ENCODE peak calls at places on chromosome 16, in six cellular contexts. B, I, M, R, Y and H are unnamed samples.

GRCh38 chr16:12149971-12150370 is 173.4 kb downstream of the SNX29 start:
- DNase-seq in B (no peak), R (no peak), M (no peak), Y (no peak), I (no peak), H (no peak)

GRCh38 chr16:85443116-85443515 is 170.0 kb upstream of the GSE1 start:
- DNase-seq in Y (no peak), R (no peak), I (no peak), B (no peak), M (no peak), H (no peak)

GRCh38 chr16:11257131-11257938 is 1.3 kb upstream of the SOCS1 start:
- DNase-seq in I (peak; percentile 69), Y (peak; percentile 74), R (peak; percentile 82), M (peak; percentile 74), B (peak; percentile 85), H (peak; percentile 65)

GRCh38 chr16:85157813-85158701 is 45.8 kb upstream of the CIBAR2 start:
- DNase-seq in R (peak; percentile 85), I (peak; percentile 53), M (no peak), Y (peak; percentile 55), B (no peak), H (no peak)

GRCh38 chr16:67415872-67416793 is at the start of gene ZDHHC1:
- DNase-seq in R (peak; percentile 82), B (peak; percentile 64), I (peak; percentile 82), M (peak; percentile 49), Y (peak; percentile 90), H (no peak)

GRCh38 chr16:35399133-35399532 is 1939.7 kb downstream of the TP53TG3F start:
- DNase-seq in I (no peak), Y (no peak), B (no peak), M (no peak), R (no peak), H (no peak)

GRCh38 chr16:66901626-66902025 is 17.1 kb downstream of the CDH16 start:
- DNase-seq in I (no peak), Y (no peak), R (no peak), B (no peak), M (no peak), H (no peak)

GRCh38 chr16:27785307-27785678 is 235.3 kb downstream of the KATNIP start:
- DNase-seq in I (no peak), Y (no peak), R (no peak), B (no peak), M (no peak), H (no peak)

GRCh38 chr16:3523281-3523680 is 22.5 kb downstream of the CLUAP1 start:
- DNase-seq in I (no peak), B (no peak), R (no peak), M (no peak), Y (no peak), H (no peak)

GRCh38 chr16:80931985-80932720 is 74.5 kb downstream of the CMC2 start:
- DNase-seq in M (peak; percentile 13), I (peak; percentile 67), B (peak; percentile 39), R (peak; percentile 62), Y (peak; percentile 68), H (peak; percentile 52)

GRCh38 chr16:10879681-10880589 is 2.9 kb downstream of the CIITA start:
- DNase-seq in I (no peak), Y (no peak), R (no peak), B (no peak), M (no peak), H (no peak)

GRCh38 chr16:24635900-24636610 is 93.4 kb upstream of the TNRC6A start:
- DNase-seq in B (peak; percentile 83), R (peak; percentile 52), I (no peak), M (peak; percentile 58), Y (no peak), H (peak; percentile 76)

GRCh38 chr16:73011926-73012325 is 36.0 kb downstream of the ZFHX3 start:
- DNase-seq in R (no peak), M (no peak), B (no peak), I (no peak), Y (no peak), H (no peak)

GRCh38 chr16:12971216-12971615 is 69.8 kb downstream of the SHISA9 start:
- DNase-seq in M (peak; percentile 93), R (no peak), B (peak; percentile 42), Y (no peak), I (no peak), H (peak; percentile 87)

GRCh38 chr16:86398201-86398600 is 112.1 kb upstream of the FOXF1 start:
- DNase-seq in B (no peak), I (no peak), Y (no peak), M (no peak), R (no peak), H (no peak)

GRCh38 chr16:68995011-68995504 is 110.4 kb upstream of the HAS3 start:
- DNase-seq in Y (no peak), M (no peak), R (peak; percentile 61), I (no peak), B (peak; percentile 100), H (peak; percentile 75)

GRCh38 chr16:24253192-24253591 is 2.9 kb upstream of the CACNG3 start:
- DNase-seq in M (peak; percentile 35), R (peak; percentile 78), Y (peak; percentile 79), I (peak; percentile 33), B (peak; percentile 51), H (peak; percentile 8)

GRCh38 chr16:29811896-29812665 is at the start of gene PRRT2:
- DNase-seq in R (peak; percentile 80), M (peak; percentile 48), I (peak; percentile 88), Y (no peak), B (no peak), H (no peak)

GRCh38 chr16:5378531-5378930 is 280.9 kb upstream of the EEF2KMT start:
- DNase-seq in I (no peak), Y (no peak), M (no peak), R (no peak), B (no peak), H (no peak)

GRCh38 chr16:66240565-66240964 is 125.9 kb upstream of the CDH5 start:
- DNase-seq in I (no peak), R (no peak), Y (no peak), B (no peak), M (no peak), H (no peak)